ENCODE peak calls at places on chromosomes 7 and 10, in five cellular contexts. A is GM23248, M is right lobe of liver, Z is SK-N-SH, S is SJSA1. Y is an unnamed sample. For H3K9me3, the result is how much of the 10 kb centered on the place peaks cover.

GRCh38 chr7:81173766-81174281 is 255.0 kb upstream of the SEMA3C start:
- DNase-seq in Z (no peak), S (no peak), M (no peak), A (peak), Y (no peak)

GRCh38 chr10:90192825-90193224 is 491.4 kb downstream of the KIF20B start:
- DNase-seq in S (no peak), A (no peak), Z (no peak), M (no peak), Y (no peak)

GRCh38 chr10:126576336-126576735 is 94.2 kb downstream of the C10orf90 start:
- DNase-seq in Z (no peak), M (no peak), S (no peak), A (peak), Y (no peak)

GRCh38 chr7:150503581-150503980 is 11.1 kb upstream of the GIMAP7 start:
- DNase-seq in A (no peak), Z (no peak), S (no peak), M (no peak), Y (no peak)

GRCh38 chr7:130490888-130491771 is 755 bp upstream of the MEST start:
- DNase-seq in Z (peak), S (no peak), M (peak), A (peak), Y (peak)

GRCh38 chr7:158549176-158549833 is 38.3 kb downstream of the PTPRN2 start:
- DNase-seq in M (peak), Z (no peak), S (peak), A (peak), Y (peak)

GRCh38 chr7:47968852-47969774 is 10.3 kb downstream of the HUS1 start:
- DNase-seq in A (peak), Z (peak), M (peak), S (peak), Y (peak)

GRCh38 chr10:73060738-73061635 is 35.7 kb downstream of the P4HA1 start:
- DNase-seq in A (peak), S (no peak), Z (peak), M (no peak), Y (no peak)

GRCh38 chr7:150974468-150975391 is 3.4 kb downstream of the KCNH2 start:
- DNase-seq in M (no peak), Z (peak), S (no peak), A (peak), Y (no peak)

GRCh38 chr10:88017781-88018180 is 154.4 kb downstream of the PTEN start:
- DNase-seq in A (peak), Z (no peak), M (no peak), S (no peak), Y (no peak)

GRCh38 chr10:25616903-25617592 is 317.0 kb upstream of the MYO3A start:
- DNase-seq in S (no peak), M (no peak), Z (no peak), A (no peak), Y (no peak)

GRCh38 chr10:84352251-84352842 is 24.0 kb downstream of the CCSER2 start:
- DNase-seq in S (peak), Z (peak), A (peak), M (peak), Y (no peak)

GRCh38 chr10:128576916-128577670 is 450.9 kb upstream of the MKI67 start:
- DNase-seq in A (no peak), Z (no peak), S (no peak), M (no peak), Y (no peak)

GRCh38 chr10:108911814-108912541 is 1011.3 kb downstream of the XPNPEP1 start:
- DNase-seq in S (peak), Z (peak), A (peak), M (peak), Y (peak)

GRCh38 chr7:44150466-44150832 is 9.3 kb upstream of the MYL7 start:
- DNase-seq in S (peak), M (no peak), A (peak), Z (peak), Y (no peak)

GRCh38 chr7:137953692-137954470 is 48.0 kb downstream of the CREB3L2 start:
- DNase-seq in M (no peak), A (peak), Z (no peak), S (peak), Y (no peak)

GRCh38 chr7:1197997-1198632 is 34.6 kb upstream of the UNCX start:
- DNase-seq in Z (no peak), M (no peak), S (no peak), A (peak), Y (no peak)

GRCh38 chr10:22368976-22369375 is 23.7 kb downstream of the SPAG6 start:
- DNase-seq in A (no peak), Z (no peak), M (no peak), S (no peak), Y (no peak)

GRCh38 chr7:149799397-149800168 is 26.2 kb upstream of the ZNF467 start:
- DNase-seq in S (no peak), A (no peak), M (peak), Z (peak), Y (no peak)

GRCh38 chr10:788796-789748 is 99.6 kb upstream of the DIP2C start:
- DNase-seq in Z (peak), A (peak), M (peak), S (peak), Y (peak)

GRCh38 chr7:38070718-38071117 is 107.3 kb upstream of the STARD3NL start:
- DNase-seq in Z (peak), S (no peak), M (no peak), A (peak), Y (no peak)

GRCh38 chr7:152462995-152463713 is 27.4 kb upstream of the KMT2C start:
- DNase-seq in M (no peak), A (peak), Z (no peak), S (peak), Y (no peak)

GRCh38 chr10:19111501-19112267 is 63.1 kb downstream of the MALRD1 start:
- DNase-seq in S (no peak), A (no peak), M (no peak), Z (peak), Y (no peak)

GRCh38 chr10:70370766-70371165 is 11.7 kb downstream of the LRRC20 start:
- DNase-seq in A (no peak), Z (no peak), M (no peak), S (no peak), Y (no peak)

GRCh38 chr7:237385-237784 is 45.0 kb downstream of the FAM20C start:
- DNase-seq in A (no peak), S (no peak), Z (no peak), M (no peak), Y (no peak)

GRCh38 chr10:107496594-107496993 is 332.1 kb upstream of the SORCS1 start:
- DNase-seq in Z (no peak), A (peak), M (no peak), S (no peak), Y (no peak)

GRCh38 chr7:93558705-93559614 is 15.6 kb downstream of the CALCR start:
- DNase-seq in Z (no peak), M (no peak), A (peak), S (no peak), Y (no peak)

GRCh38 chr7:118758582-118758981 is 534.1 kb downstream of the ANKRD7 start:
- DNase-seq in M (no peak), Z (no peak), A (no peak), S (no peak), Y (no peak)

GRCh38 chr7:28410628-28411578 is 1.4 kb upstream of the CREB5 start:
- DNase-seq in A (peak), Z (peak), S (no peak), M (peak), Y (peak)
- H3K4me3 ChIP-seq in A (peak), Z (peak), S (peak), M (peak), Y (peak)

GRCh38 chr10:42732266-42732665 is 50.3 kb upstream of the BMS1 start:
- DNase-seq in Z (no peak), A (no peak), M (no peak), S (no peak), Y (no peak)
- H3K9me3 ChIP-seq in Z (under half), A (under half), M (under half), S (under half), Y (under half)

DNA sequence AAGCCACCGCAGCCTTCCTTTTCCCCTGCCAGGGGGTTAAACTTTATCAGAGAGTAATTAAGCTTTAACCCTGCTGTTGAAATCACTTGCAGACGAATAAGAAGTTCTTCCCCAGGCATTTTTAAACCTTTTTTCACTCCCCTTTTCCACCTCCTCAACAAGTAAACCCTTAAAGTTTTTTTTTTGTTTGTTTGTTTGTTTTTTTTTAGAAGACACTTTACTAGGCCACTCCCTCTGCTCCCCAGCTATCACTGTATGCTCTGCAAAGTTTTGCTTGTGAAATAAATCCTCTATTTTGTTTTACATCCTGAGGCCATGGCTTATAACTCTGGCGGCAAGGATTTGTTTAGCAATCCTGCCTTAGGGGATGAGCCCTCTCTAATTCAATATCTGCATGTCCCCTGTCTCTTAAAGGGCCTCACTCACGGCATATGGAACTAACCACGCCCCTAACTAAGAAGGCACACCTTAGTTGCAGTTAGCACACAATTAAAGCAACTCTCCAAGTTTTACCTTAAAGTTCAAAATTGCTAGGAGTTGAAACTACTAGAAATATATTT is 1354.7 kb upstream of the LRRTM3 start:
- DNase-seq in A (no peak), S (no peak), M (no peak), Z (peak), Y (no peak)
- H3K4me3 ChIP-seq in A (no peak), S (peak), M (peak), Z (peak), Y (no peak)

DNA sequence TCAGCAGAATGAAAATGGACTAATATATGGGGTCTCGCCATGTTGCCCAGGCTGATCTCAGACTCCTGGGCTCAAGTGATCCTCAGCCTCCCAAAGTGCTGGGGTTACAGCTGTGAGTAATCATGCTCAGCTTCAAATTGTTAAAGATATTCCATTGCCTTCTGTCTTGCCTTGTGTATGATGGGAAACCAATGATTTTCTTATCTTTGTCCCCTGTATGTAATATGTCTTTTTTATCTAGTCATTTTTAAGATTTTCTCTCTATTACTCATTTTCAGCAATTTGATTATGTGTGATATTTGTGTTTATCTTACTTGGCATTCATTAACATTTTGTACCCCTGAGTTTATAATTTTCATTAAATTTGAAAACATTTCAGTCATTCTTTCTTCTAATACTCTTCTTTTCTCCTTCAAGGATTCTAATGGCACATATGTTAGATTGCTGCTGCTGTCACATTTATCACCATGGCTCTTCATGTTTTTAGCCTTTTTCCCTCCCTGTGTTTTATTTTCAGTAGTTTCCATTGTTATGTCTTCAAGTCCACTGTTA is 12.6 kb downstream of the LYZL1 start:
- DNase-seq in Z (no peak), M (no peak), S (no peak), A (no peak), Y (no peak)
- H3K9me3 ChIP-seq in Z (under half), M (under half), S (under half), A (under half), Y (under half)

DNA sequence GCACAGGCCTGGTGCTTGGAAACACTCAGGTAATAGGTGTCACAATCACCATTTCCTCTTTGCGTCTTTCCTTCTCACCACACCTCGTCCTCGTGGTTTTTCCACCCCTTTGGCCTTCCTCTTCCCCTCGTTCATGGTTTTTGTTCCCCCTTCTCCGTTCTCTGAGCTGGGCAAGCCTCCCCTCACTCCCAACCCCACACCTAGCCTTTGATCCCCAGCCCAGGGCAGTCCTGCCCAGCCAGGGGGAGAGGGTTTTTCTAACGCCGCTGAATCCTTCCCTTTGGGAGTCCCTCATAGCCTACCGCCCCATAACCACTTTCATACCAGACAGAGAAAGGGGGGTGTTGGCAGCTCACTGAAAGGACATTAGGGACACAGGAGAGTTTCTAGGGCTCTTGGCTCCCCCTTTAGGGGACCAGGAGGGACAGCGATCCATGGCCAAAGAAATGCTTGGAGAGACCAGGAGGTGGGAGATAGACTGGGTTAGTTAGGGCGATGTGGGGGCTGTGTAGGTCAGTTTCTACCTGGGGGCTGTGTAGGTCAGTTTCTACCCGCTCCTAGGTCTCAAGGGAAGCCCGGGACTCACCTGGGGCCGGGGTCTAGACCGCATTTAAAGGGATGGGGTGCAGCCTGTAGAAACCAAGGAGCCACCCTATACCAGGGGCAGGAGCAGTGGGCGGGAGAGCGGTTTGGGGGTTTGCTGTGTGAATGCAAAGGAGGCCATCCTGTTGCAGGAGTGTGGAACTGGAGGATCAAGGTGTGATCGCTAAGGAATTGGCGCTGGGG is 1.4 kb downstream of the EPHB4 start:
- DNase-seq in M (no peak), A (peak), S (no peak), Z (peak), Y (no peak)
- H3K4me3 ChIP-seq in M (peak), A (peak), S (peak), Z (peak), Y (no peak)

GRCh38 chr7:52539414-52539813 is 496.0 kb upstream of the POM121L12 start:
- DNase-seq in S (no peak), M (no peak), Z (no peak), A (no peak), Y (no peak)
- H3K9me3 ChIP-seq in S (under half), M (under half), Z (under half), A (under half), Y (under half)

Y was measured in aorta.